ENCODE peak calls at places on chromosomes 7 and 10, in eight cellular contexts. One of them, this sample, is unnamed.
A peak's percentile ranks its signal among the peaks of the same experiment; 100 is the strongest.

GRCh38 chr7:44625899-44626511 is 19.6 kb downstream of the OGDH start:
- DNase-seq in Right ventricle myocardium superior: no peak
- DNase-seq in uterus: no peak
- DNase-seq in NCI-H446: no peak
- DNase-seq in LoVo: no peak
- DNase-seq in colonic mucosa: no peak
- DNase-seq in H4: no peak
- DNase-seq in SJSA1: no peak
- DNase-seq in this sample: no peak

GRCh38 chr7:66699998-66700397 is 40.5 kb upstream of the RABGEF1 start:
- DNase-seq in H4: no peak
- DNase-seq in Right ventricle myocardium superior: peak; percentile 70
- DNase-seq in colonic mucosa: peak; percentile 30
- DNase-seq in uterus: peak; percentile 47
- DNase-seq in SJSA1: no peak
- DNase-seq in NCI-H446: no peak
- DNase-seq in LoVo: no peak
- DNase-seq in this sample: no peak

GRCh38 chr7:33639552-33640197 is 265.7 kb upstream of the BMPER start:
- DNase-seq in colonic mucosa: no peak
- DNase-seq in Right ventricle myocardium superior: no peak
- DNase-seq in LoVo: no peak
- DNase-seq in NCI-H446: no peak
- DNase-seq in H4: no peak
- DNase-seq in uterus: no peak
- DNase-seq in SJSA1: no peak
- DNase-seq in this sample: no peak

GRCh38 chr7:150940446-150941102 is 37.5 kb downstream of the KCNH2 start:
- DNase-seq in colonic mucosa: no peak
- DNase-seq in Right ventricle myocardium superior: no peak
- DNase-seq in H4: no peak
- DNase-seq in LoVo: no peak
- DNase-seq in SJSA1: no peak
- DNase-seq in uterus: no peak
- DNase-seq in NCI-H446: no peak
- DNase-seq in this sample: no peak

GRCh38 chr7:13155188-13155587 is 467.8 kb downstream of the ARL4A start:
- DNase-seq in SJSA1: no peak
- DNase-seq in LoVo: peak; percentile 28
- DNase-seq in colonic mucosa: no peak
- DNase-seq in NCI-H446: no peak
- DNase-seq in Right ventricle myocardium superior: no peak
- DNase-seq in uterus: no peak
- DNase-seq in H4: peak; percentile 71
- DNase-seq in this sample: peak; percentile 30

GRCh38 chr7:55100172-55100961 is 81.5 kb downstream of the EGFR start:
- DNase-seq in LoVo: no peak
- DNase-seq in SJSA1: no peak
- DNase-seq in NCI-H446: no peak
- DNase-seq in H4: peak; percentile 90
- DNase-seq in Right ventricle myocardium superior: peak; percentile 93
- DNase-seq in colonic mucosa: peak; percentile 43
- DNase-seq in uterus: peak; percentile 56
- DNase-seq in this sample: no peak

GRCh38 chr7:157250605-157251228 is 86.1 kb upstream of the DNAJB6 start:
- DNase-seq in Right ventricle myocardium superior: no peak
- DNase-seq in H4: peak; percentile 68
- DNase-seq in SJSA1: no peak
- DNase-seq in uterus: no peak
- DNase-seq in NCI-H446: peak; percentile 25
- DNase-seq in colonic mucosa: peak; percentile 54
- DNase-seq in LoVo: peak; percentile 37
- DNase-seq in this sample: peak; percentile 78

GRCh38 chr10:97659589-97659988 is 19.1 kb downstream of the PI4K2A start:
- DNase-seq in NCI-H446: no peak
- DNase-seq in H4: peak; percentile 45
- DNase-seq in uterus: no peak
- DNase-seq in colonic mucosa: no peak
- DNase-seq in Right ventricle myocardium superior: no peak
- DNase-seq in LoVo: no peak
- DNase-seq in SJSA1: no peak
- DNase-seq in this sample: peak; percentile 13

GRCh38 chr10:67297637-67298181 is 371.9 kb downstream of the LRRTM3 start:
- DNase-seq in uterus: no peak
- DNase-seq in LoVo: no peak
- DNase-seq in H4: no peak
- DNase-seq in colonic mucosa: no peak
- DNase-seq in Right ventricle myocardium superior: no peak
- DNase-seq in SJSA1: no peak
- DNase-seq in NCI-H446: no peak
- DNase-seq in this sample: no peak

GRCh38 chr7:104096683-104097082 is 107.2 kb upstream of the RELN start:
- DNase-seq in uterus: no peak
- DNase-seq in H4: peak; percentile 14
- DNase-seq in SJSA1: no peak
- DNase-seq in NCI-H446: no peak
- DNase-seq in colonic mucosa: no peak
- DNase-seq in LoVo: peak; percentile 20
- DNase-seq in Right ventricle myocardium superior: no peak
- DNase-seq in this sample: no peak

GRCh38 chr10:131517781-131518180 is 206.3 kb upstream of the TCERG1L start:
- DNase-seq in uterus: no peak
- DNase-seq in SJSA1: no peak
- DNase-seq in H4: no peak
- DNase-seq in colonic mucosa: no peak
- DNase-seq in Right ventricle myocardium superior: no peak
- DNase-seq in LoVo: no peak
- DNase-seq in NCI-H446: no peak
- DNase-seq in this sample: no peak

GRCh38 chr10:31771345-31771831 is 157.2 kb downstream of the ARHGAP12 start:
- DNase-seq in H4: no peak
- DNase-seq in LoVo: no peak
- DNase-seq in Right ventricle myocardium superior: no peak
- DNase-seq in uterus: no peak
- DNase-seq in SJSA1: peak; percentile 60
- DNase-seq in NCI-H446: no peak
- DNase-seq in colonic mucosa: no peak
- DNase-seq in this sample: no peak

GRCh38 chr7:115980175-115980574 is 50.4 kb downstream of the TFEC start:
- DNase-seq in SJSA1: no peak
- DNase-seq in H4: no peak
- DNase-seq in uterus: no peak
- DNase-seq in LoVo: no peak
- DNase-seq in colonic mucosa: no peak
- DNase-seq in NCI-H446: no peak
- DNase-seq in Right ventricle myocardium superior: no peak
- DNase-seq in this sample: no peak

GRCh38 chr7:152341039-152341913 is 94.5 kb downstream of the KMT2C start:
- DNase-seq in uterus: no peak
- DNase-seq in LoVo: peak; percentile 45
- DNase-seq in colonic mucosa: peak; percentile 22
- DNase-seq in Right ventricle myocardium superior: no peak
- DNase-seq in SJSA1: peak; percentile 19
- DNase-seq in NCI-H446: no peak
- DNase-seq in H4: peak; percentile 55
- DNase-seq in this sample: peak; percentile 74

GRCh38 chr7:4010206-4010605 is 671.9 kb upstream of the FOXK1 start:
- DNase-seq in Right ventricle myocardium superior: no peak
- DNase-seq in SJSA1: no peak
- DNase-seq in uterus: no peak
- DNase-seq in colonic mucosa: no peak
- DNase-seq in H4: no peak
- DNase-seq in LoVo: no peak
- DNase-seq in NCI-H446: no peak
- DNase-seq in this sample: no peak

GRCh38 chr7:98862716-98863420 is 6.9 kb downstream of the TMEM130 start:
- DNase-seq in Right ventricle myocardium superior: no peak
- DNase-seq in LoVo: no peak
- DNase-seq in H4: no peak
- DNase-seq in uterus: no peak
- DNase-seq in NCI-H446: no peak
- DNase-seq in SJSA1: no peak
- DNase-seq in colonic mucosa: no peak
- DNase-seq in this sample: no peak

GRCh38 chr10:112872728-112873127 is 77.3 kb upstream of the TCF7L2 start:
- DNase-seq in H4: no peak
- DNase-seq in uterus: no peak
- DNase-seq in SJSA1: no peak
- DNase-seq in colonic mucosa: no peak
- DNase-seq in Right ventricle myocardium superior: no peak
- DNase-seq in LoVo: no peak
- DNase-seq in NCI-H446: no peak
- DNase-seq in this sample: no peak

GRCh38 chr7:47549397-47549796 is 32.5 kb downstream of the TNS3 start:
- DNase-seq in NCI-H446: no peak
- DNase-seq in H4: no peak
- DNase-seq in uterus: no peak
- DNase-seq in colonic mucosa: no peak
- DNase-seq in SJSA1: no peak
- DNase-seq in Right ventricle myocardium superior: no peak
- DNase-seq in LoVo: no peak
- DNase-seq in this sample: no peak

GRCh38 chr10:133060881-133061280 is 26.8 kb upstream of the ADGRA1 start:
- DNase-seq in colonic mucosa: no peak
- DNase-seq in LoVo: no peak
- DNase-seq in Right ventricle myocardium superior: no peak
- DNase-seq in H4: no peak
- DNase-seq in SJSA1: no peak
- DNase-seq in NCI-H446: no peak
- DNase-seq in uterus: no peak
- DNase-seq in this sample: no peak

GRCh38 chr10:18968196-18968595 is 80.4 kb upstream of the MALRD1 start:
- DNase-seq in Right ventricle myocardium superior: no peak
- DNase-seq in NCI-H446: no peak
- DNase-seq in H4: no peak
- DNase-seq in uterus: no peak
- DNase-seq in SJSA1: no peak
- DNase-seq in LoVo: no peak
- DNase-seq in colonic mucosa: no peak
- DNase-seq in this sample: no peak

GRCh38 chr10:73413108-73413527 is 740 bp downstream of the ANXA7 start:
- DNase-seq in uterus: no peak
- DNase-seq in H4: peak; percentile 68
- DNase-seq in LoVo: peak; percentile 54
- DNase-seq in SJSA1: peak; percentile 64
- DNase-seq in NCI-H446: no peak
- DNase-seq in colonic mucosa: peak; percentile 55
- DNase-seq in Right ventricle myocardium superior: no peak
- DNase-seq in this sample: no peak

GRCh38 chr7:112873831-112874553 is 83.8 kb upstream of the TMEM168 start:
- DNase-seq in Right ventricle myocardium superior: no peak
- DNase-seq in uterus: no peak
- DNase-seq in NCI-H446: no peak
- DNase-seq in LoVo: no peak
- DNase-seq in colonic mucosa: no peak
- DNase-seq in H4: no peak
- DNase-seq in SJSA1: no peak
- DNase-seq in this sample: no peak

GRCh38 chr7:132652507-132652906 is 76.2 kb upstream of the PLXNA4 start:
- DNase-seq in NCI-H446: no peak
- DNase-seq in uterus: no peak
- DNase-seq in colonic mucosa: no peak
- DNase-seq in SJSA1: no peak
- DNase-seq in LoVo: no peak
- DNase-seq in Right ventricle myocardium superior: no peak
- DNase-seq in H4: no peak
- DNase-seq in this sample: no peak

GRCh38 chr7:1368682-1369571 is 90.3 kb downstream of the MICALL2 start:
- DNase-seq in NCI-H446: no peak
- DNase-seq in SJSA1: peak; percentile 12
- DNase-seq in LoVo: no peak
- DNase-seq in colonic mucosa: no peak
- DNase-seq in uterus: no peak
- DNase-seq in Right ventricle myocardium superior: no peak
- DNase-seq in H4: no peak
- DNase-seq in this sample: no peak

GRCh38 chr10:112658900-112659328 is 211.9 kb downstream of the VTI1A start:
- DNase-seq in colonic mucosa: no peak
- DNase-seq in H4: no peak
- DNase-seq in SJSA1: peak; percentile 81
- DNase-seq in LoVo: no peak
- DNase-seq in NCI-H446: no peak
- DNase-seq in Right ventricle myocardium superior: no peak
- DNase-seq in uterus: no peak
- DNase-seq in this sample: peak; percentile 24

GRCh38 chr7:130886438-130887135 is 152.6 kb upstream of the KLF14 start:
- DNase-seq in NCI-H446: no peak
- DNase-seq in Right ventricle myocardium superior: peak; percentile 53
- DNase-seq in uterus: no peak
- DNase-seq in colonic mucosa: no peak
- DNase-seq in H4: no peak
- DNase-seq in LoVo: no peak
- DNase-seq in SJSA1: no peak
- DNase-seq in this sample: peak; percentile 56

GRCh38 chr10:122830273-122830964 is 15.2 kb downstream of the CUZD1 start:
- DNase-seq in colonic mucosa: no peak
- DNase-seq in NCI-H446: no peak
- DNase-seq in H4: no peak
- DNase-seq in Right ventricle myocardium superior: no peak
- DNase-seq in LoVo: no peak
- DNase-seq in uterus: no peak
- DNase-seq in SJSA1: no peak
- DNase-seq in this sample: no peak

GRCh38 chr7:122532406-122533269 is 166.3 kb downstream of the RNF133 start:
- DNase-seq in uterus: no peak
- DNase-seq in SJSA1: no peak
- DNase-seq in H4: no peak
- DNase-seq in NCI-H446: no peak
- DNase-seq in LoVo: peak; percentile 16
- DNase-seq in Right ventricle myocardium superior: no peak
- DNase-seq in colonic mucosa: no peak
- DNase-seq in this sample: peak; percentile 10

GRCh38 chr7:66301249-66301648 is 96.1 kb downstream of the TPST1 start:
- DNase-seq in uterus: no peak
- DNase-seq in NCI-H446: no peak
- DNase-seq in H4: no peak
- DNase-seq in colonic mucosa: no peak
- DNase-seq in Right ventricle myocardium superior: no peak
- DNase-seq in SJSA1: no peak
- DNase-seq in LoVo: no peak
- DNase-seq in this sample: no peak

GRCh38 chr10:32055478-32056135 is 618 bp downstream of the KIF5B start:
- DNase-seq in colonic mucosa: peak; percentile 80
- DNase-seq in SJSA1: no peak
- DNase-seq in Right ventricle myocardium superior: peak; percentile 78
- DNase-seq in uterus: peak; percentile 56
- DNase-seq in NCI-H446: no peak
- DNase-seq in H4: peak; percentile 41
- DNase-seq in LoVo: peak; percentile 49
- DNase-seq in this sample: peak; percentile 73

GRCh38 chr10:124465003-124465776 is 3.6 kb downstream of the LHPP start:
- DNase-seq in colonic mucosa: peak; percentile 44
- DNase-seq in Right ventricle myocardium superior: no peak
- DNase-seq in NCI-H446: no peak
- DNase-seq in uterus: no peak
- DNase-seq in H4: no peak
- DNase-seq in LoVo: no peak
- DNase-seq in SJSA1: no peak
- DNase-seq in this sample: no peak